ENCODE peak calls at places on chromosomes 1 and 21, in eight cellular contexts. D is RWPE1, I is adipocyte, X is AG08395, Z is T-helper 2 cell, L is NAMALWA, U is mesothelial cell of epicardium, Q is suprapubic skin. A is an unnamed sample.

GRCh38 chr1:40059292-40059959 is 18.9 kb downstream of the CAP1 start:
- DNase-seq in D (peak), I (peak), X (peak), Z (no peak), L (peak), U (no peak), Q (no peak), A (peak)

GRCh38 chr1:210801501-210801900 is 332.4 kb downstream of the KCNH1 start:
- DNase-seq in D (no peak), I (no peak), X (no peak), Z (no peak), L (no peak), U (no peak), Q (no peak), A (no peak)

GRCh38 chr1:6646499-6647148 is 22.0 kb downstream of the THAP3 start:
- DNase-seq in D (peak), I (peak), X (peak), Z (no peak), L (peak), U (no peak), Q (no peak), A (peak)

GRCh38 chr1:23452011-23452411 is 27.5 kb upstream of the TCEA3 start:
- DNase-seq in D (peak), I (no peak), X (peak), Z (no peak), L (no peak), U (no peak), Q (peak), A (no peak)

GRCh38 chr1:151282883-151283725 is 1.0 kb downstream of the ZNF687 start:
- DNase-seq in D (peak), I (peak), X (peak), Z (no peak), L (peak), U (no peak), Q (peak), A (peak)

GRCh38 chr1:54334996-54335395 is 71.2 kb downstream of the SSBP3 start:
- DNase-seq in D (no peak), I (peak), X (peak), Z (no peak), L (no peak), U (no peak), Q (no peak), A (peak)

GRCh38 chr1:207007352-207008033 is 25.1 kb downstream of the C1orf116 start:
- DNase-seq in D (peak), I (peak), X (peak), Z (no peak), L (no peak), U (no peak), Q (no peak), A (peak)

GRCh38 chr1:181397841-181398240 is 85.5 kb upstream of the CACNA1E start:
- DNase-seq in D (no peak), I (no peak), X (no peak), Z (no peak), L (no peak), U (no peak), Q (no peak), A (no peak)

GRCh38 chr1:6009120-6010040 is 17.2 kb upstream of the NPHP4 start:
- DNase-seq in D (no peak), I (no peak), X (no peak), Z (no peak), L (no peak), U (no peak), Q (no peak), A (no peak)

GRCh38 chr1:53696990-53697389 is 42.0 kb downstream of the GLIS1 start:
- DNase-seq in D (no peak), I (no peak), X (no peak), Z (no peak), L (no peak), U (no peak), Q (no peak), A (no peak)

GRCh38 chr1:12756756-12757433 is 10.9 kb downstream of the CFAP107 start:
- DNase-seq in D (no peak), I (no peak), X (peak), Z (no peak), L (no peak), U (no peak), Q (no peak), A (peak)

GRCh38 chr1:165924096-165924495 is 96.7 kb downstream of the UCK2 start:
- DNase-seq in D (no peak), I (no peak), X (no peak), Z (no peak), L (no peak), U (no peak), Q (no peak), A (no peak)

GRCh38 chr1:145720556-145720877 is 1.2 kb downstream of the CD160 start:
- DNase-seq in D (no peak), I (peak), X (peak), Z (no peak), L (no peak), U (no peak), Q (no peak), A (peak)

GRCh38 chr1:116161877-116162390 is 50.7 kb downstream of the MAB21L3 start:
- DNase-seq in D (no peak), I (no peak), X (no peak), Z (no peak), L (no peak), U (no peak), Q (no peak), A (no peak)

GRCh38 chr1:172220376-172220775 is 200.1 kb upstream of the C1orf105 start:
- DNase-seq in D (no peak), I (no peak), X (no peak), Z (no peak), L (no peak), U (no peak), Q (no peak), A (no peak)

GRCh38 chr21:44874240-44874496 is 678 bp upstream of the PTTG1IP start:
- DNase-seq in D (no peak), I (no peak), X (no peak), Z (no peak), L (peak), U (no peak), Q (no peak), A (no peak)

GRCh38 chr1:62113505-62113904 is 81.1 kb upstream of the L1TD1 start:
- DNase-seq in D (no peak), I (no peak), X (no peak), Z (no peak), L (no peak), U (no peak), Q (no peak), A (no peak)

GRCh38 chr1:202237052-202237451 is 43.5 kb downstream of the LGR6 start:
- DNase-seq in D (peak), I (peak), X (peak), Z (no peak), L (peak), U (no peak), Q (no peak), A (peak)

GRCh38 chr1:41851589-41851988 is 67.1 kb downstream of the HIVEP3 start:
- DNase-seq in D (peak), I (peak), X (peak), Z (no peak), L (no peak), U (no peak), Q (no peak), A (peak)

GRCh38 chr1:25431495-25432363 is 1.0 kb downstream of the MACO1 start:
- DNase-seq in D (no peak), I (peak), X (peak), Z (no peak), L (peak), U (no peak), Q (peak), A (no peak)

A was measured in foreskin fibroblast.